ENCODE peak calls at places on chromosomes 12 and 14, in nine cellular contexts. Y is upper lobe of right lung; G is Ammon's horn; B is adrenal gland; K is posterior vena cava; F is adipocyte; E is NCI-H1694 treated with DMSO at 0.1 percent for 48 hours; Z is CD4-positive, alpha-beta memory T cell; X is DMS 273 treated with DMSO at 0.1 percent for 48 hours. Q is an unnamed sample.

GRCh38 chr12:49086116-49086515 is 8.5 kb downstream of the DHH start:
- DNase-seq in Y (no peak), G (no peak), B (no peak), K (no peak), F (peak; percentile 61), E (no peak), Z (no peak), X (no peak), Q (no peak)

GRCh38 chr12:119036878-119037493 is 55.6 kb downstream of the SRRM4 start:
- DNase-seq in Y (no peak), G (peak; percentile 24), B (no peak), K (no peak), F (no peak), E (peak; percentile 49), Z (no peak), X (no peak), Q (peak; percentile 20)

GRCh38 chr12:130601327-130601726 is 114.8 kb downstream of the RIMBP2 start:
- DNase-seq in Y (no peak), G (no peak), B (no peak), K (no peak), F (no peak), E (no peak), Z (no peak), X (no peak), Q (no peak)

GRCh38 chr12:97017213-97017612 is 110.2 kb downstream of the NEDD1 start:
- DNase-seq in Y (no peak), G (no peak), B (no peak), K (no peak), F (no peak), E (no peak), Z (no peak), X (no peak), Q (no peak)

GRCh38 chr14:104755621-104756020 is 2.7 kb downstream of the SIVA1 start:
- DNase-seq in Y (no peak), G (no peak), B (no peak), K (no peak), F (no peak), E (no peak), Z (no peak), X (no peak), Q (no peak)

GRCh38 chr14:93977171-93977570 is 801 bp upstream of the ASB2 start:
- DNase-seq in Y (no peak), G (no peak), B (no peak), K (no peak), F (no peak), E (no peak), Z (no peak), X (no peak), Q (no peak)

GRCh38 chr12:1429980-1430379 is 164.4 kb downstream of the FBXL14 start:
- DNase-seq in Y (no peak), G (no peak), B (no peak), K (no peak), F (peak; percentile 67), E (no peak), Z (no peak), X (no peak), Q (no peak)

GRCh38 chr12:27177716-27178115 is 66.4 kb upstream of the STK38L start:
- DNase-seq in Y (no peak), G (no peak), B (no peak), K (no peak), F (peak; percentile 66), E (no peak), Z (no peak), X (no peak), Q (no peak)

GRCh38 chr12:102053062-102053349 is 8.8 kb downstream of the WASHC3 start:
- DNase-seq in Y (no peak), G (no peak), B (no peak), K (no peak), F (no peak), E (no peak), Z (no peak), X (no peak), Q (no peak)

GRCh38 chr14:105857816-105858675 is 331.7 kb downstream of the TMEM121 start:
- DNase-seq in Y (peak; percentile 63), G (no peak), B (peak; percentile 35), K (peak; percentile 74), F (no peak), E (no peak), Z (peak; percentile 12), X (no peak), Q (no peak)

GRCh38 chr12:102539651-102540553 is 59.5 kb upstream of the IGF1 start:
- DNase-seq in Y (no peak), G (no peak), B (no peak), K (no peak), F (peak; percentile 65), E (no peak), Z (no peak), X (no peak), Q (no peak)

GRCh38 chr14:49940805-49941421 is 48.0 kb downstream of the ARF6 start:
- DNase-seq in Y (no peak), G (no peak), B (no peak), K (no peak), F (peak; percentile 68), E (no peak), Z (peak; percentile 50), X (no peak), Q (peak; percentile 55)

GRCh38 chr14:101364503-101365328 is 196.6 kb upstream of the DIO3 start:
- DNase-seq in Y (no peak), G (no peak), B (peak; percentile 80), K (peak; percentile 95), F (no peak), E (no peak), Z (no peak), X (no peak), Q (no peak)

GRCh38 chr12:51062631-51063397 is 14.7 kb downstream of the LETMD1 start:
- DNase-seq in Y (no peak), G (no peak), B (no peak), K (no peak), F (no peak), E (no peak), Z (no peak), X (no peak), Q (no peak)

GRCh38 chr14:92690171-92691011 is 58.0 kb downstream of the LGMN start:
- DNase-seq in Y (peak; percentile 67), G (no peak), B (no peak), K (no peak), F (peak; percentile 19), E (peak; percentile 95), Z (no peak), X (peak; percentile 23), Q (no peak)

GRCh38 chr12:131965073-131965472 is 15.3 kb downstream of the EP400 start:
- DNase-seq in Y (no peak), G (no peak), B (no peak), K (no peak), F (no peak), E (no peak), Z (no peak), X (no peak), Q (no peak)

GRCh38 chr12:12718853-12719252 is 1.7 kb downstream of the CDKN1B start:
- DNase-seq in Y (no peak), G (no peak), B (no peak), K (no peak), F (peak; percentile 68), E (peak; percentile 60), Z (peak; percentile 35), X (no peak), Q (no peak)

GRCh38 chr12:92506460-92506859 is 196.3 kb upstream of the PLEKHG7 start:
- DNase-seq in Y (no peak), G (no peak), B (no peak), K (no peak), F (peak; percentile 5), E (peak; percentile 16), Z (no peak), X (no peak), Q (no peak)

Q was measured in Jurkat, Clone E6-1.